ENCODE peak calls at places on chromosome 21, in seven cellular contexts. L, W, Z, F, O, J and C are unnamed samples.
A peak's percentile ranks its signal among the peaks of the same experiment; 100 is the strongest.

GRCh38 chr21:27329255-27329851 is 362.5 kb upstream of the ADAMTS5 start:
- DNase-seq in O (no peak), J (no peak), Z (no peak), F (no peak), L (peak; percentile 64), W (peak; percentile 3), C (peak; percentile 65)

GRCh38 chr21:46661211-46661625 is 25.7 kb downstream of the PRMT2 start:
- DNase-seq in O (peak; percentile 56), J (peak; percentile 68), L (peak; percentile 93), W (no peak), Z (no peak), F (peak; percentile 50), C (peak; percentile 54)

GRCh38 chr21:46207006-46207919 is 21.3 kb downstream of the LSS start:
- DNase-seq in J (no peak), O (no peak), Z (no peak), L (no peak), F (no peak), W (no peak), C (no peak)

GRCh38 chr21:37257967-37258877 is 8.9 kb downstream of the VPS26C start:
- DNase-seq in Z (peak; percentile 32), O (peak; percentile 62), L (peak; percentile 62), J (no peak), F (peak; percentile 80), W (peak; percentile 92), C (no peak)

GRCh38 chr21:30072496-30072895 is 94.1 kb downstream of the CLDN17 start:
- DNase-seq in J (no peak), F (no peak), O (no peak), L (peak; percentile 57), W (peak; percentile 38), Z (no peak), C (no peak)

GRCh38 chr21:42515708-42516502 is 2.3 kb downstream of the SLC37A1 start:
- DNase-seq in J (no peak), O (no peak), W (peak; percentile 43), F (no peak), Z (no peak), L (no peak), C (no peak)

GRCh38 chr21:44942566-44942965 is 2.7 kb downstream of the SLX9 start:
- DNase-seq in Z (no peak), O (no peak), W (no peak), F (no peak), L (no peak), J (no peak), C (no peak)

GRCh38 chr21:44531606-44532128 is 8.3 kb downstream of the KRTAP10-1 start:
- DNase-seq in Z (no peak), O (no peak), F (no peak), J (no peak), L (no peak), W (no peak), C (no peak)

GRCh38 chr21:21029159-21029558 is 30.9 kb downstream of the NCAM2 start:
- DNase-seq in W (no peak), J (no peak), O (no peak), F (no peak), L (peak; percentile 40), Z (no peak), C (no peak)

GRCh38 chr21:46052703-46053651 is 44.9 kb upstream of the COL6A2 start:
- DNase-seq in Z (no peak), O (no peak), F (no peak), L (peak; percentile 61), J (no peak), W (no peak), C (no peak)

GRCh38 chr21:15064576-15065380 is at the start of gene NRIP1:
- DNase-seq in L (peak; percentile 95), J (peak; percentile 81), F (peak; percentile 54), O (peak; percentile 53), Z (peak; percentile 66), W (peak; percentile 77), C (peak; percentile 65)

GRCh38 chr21:41612674-41613250 is 104.8 kb upstream of the TMPRSS2 start:
- DNase-seq in F (peak; percentile 24), J (peak; percentile 97), L (peak; percentile 79), Z (no peak), O (no peak), W (peak; percentile 54), C (peak; percentile 74)

GRCh38 chr21:35017256-35017655 is 31.8 kb downstream of the RUNX1 start:
- DNase-seq in Z (no peak), J (no peak), L (no peak), W (no peak), F (no peak), O (no peak), C (no peak)

GRCh38 chr21:31310750-31311149 is 33.3 kb downstream of the TIAM1 start:
- DNase-seq in W (peak; percentile 40), Z (no peak), O (no peak), F (peak; percentile 37), L (peak; percentile 44), J (no peak), C (peak; percentile 43)

GRCh38 chr21:24424786-24425185 is 1182.5 kb downstream of the MRPL39 start:
- DNase-seq in J (no peak), L (no peak), F (no peak), Z (no peak), O (no peak), W (no peak), C (no peak)